ENCODE peak calls at places on chromosomes 5 and 9, in five cellular contexts. D is HEK293T; F is cardiac fibroblast; W is stimulated activated CD4-positive, alpha-beta T cell treated with anti-CD3 and anti-CD28 coated beads, Interleukin-15, amount 100 ng/mL, for 1 hour; B is Right ventricle myocardium superior. K is an unnamed sample.

GRCh38 chr9:90300901-90301688 is 341.5 kb downstream of the DIRAS2 start:
- DNase-seq in D (no peak), F (peak), W (no peak), B (no peak), K (no peak)

GRCh38 chr5:173984218-173984617 is 4.8 kb upstream of the C5orf47 start:
- DNase-seq in D (peak), F (peak), W (no peak), B (no peak), K (no peak)

GRCh38 chr5:132465095-132465707 is 25.4 kb downstream of the IRF1 start:
- DNase-seq in D (no peak), F (no peak), W (no peak), B (no peak), K (peak)

GRCh38 chr5:11557063-11557462 is 347.2 kb downstream of the CTNND2 start:
- DNase-seq in D (no peak), F (no peak), W (no peak), B (no peak), K (no peak)

GRCh38 chr5:153896117-153896516 is 142.6 kb downstream of the FAM114A2 start:
- DNase-seq in D (no peak), F (peak), W (no peak), B (no peak), K (no peak)

GRCh38 chr5:6583049-6583880 is 49.6 kb downstream of the NSUN2 start:
- DNase-seq in D (no peak), F (peak), W (no peak), B (no peak), K (no peak)

GRCh38 chr9:137222190-137223077 is at the start of gene RNF208:
- DNase-seq in D (no peak), F (no peak), W (no peak), B (no peak), K (no peak)

GRCh38 chr5:178524093-178524882 is 65.9 kb downstream of the COL23A1 start:
- DNase-seq in D (no peak), F (no peak), W (no peak), B (no peak), K (peak)

GRCh38 chr5:155044591-155044990 is 31.0 kb downstream of the KIF4B start:
- DNase-seq in D (no peak), F (no peak), W (no peak), B (no peak), K (no peak)

GRCh38 chr5:126002222-126002897 is 420.8 kb upstream of the GRAMD2B start:
- DNase-seq in D (peak), F (peak), W (no peak), B (peak), K (no peak)

GRCh38 chr5:141882594-141883183 is 4.5 kb upstream of the PCDH1 start:
- DNase-seq in D (no peak), F (no peak), W (no peak), B (no peak), K (no peak)

GRCh38 chr9:85024374-85024773 is 354.8 kb downstream of the NTRK2 start:
- DNase-seq in D (no peak), F (no peak), W (no peak), B (no peak), K (no peak)

GRCh38 chr5:83993803-83994202 is 273.1 kb upstream of the HAPLN1 start:
- DNase-seq in D (no peak), F (no peak), W (no peak), B (no peak), K (no peak)

GRCh38 chr5:80083115-80083890 is 48.2 kb downstream of the THBS4 start:
- DNase-seq in D (peak), F (peak), W (no peak), B (peak), K (peak)

GRCh38 chr5:151458314-151458713 is 10.9 kb downstream of the SLC36A1 start:
- DNase-seq in D (no peak), F (no peak), W (no peak), B (no peak), K (no peak)

GRCh38 chr9:113987526-113987925 is 90.6 kb downstream of the AMBP start:
- DNase-seq in D (no peak), F (no peak), W (no peak), B (no peak), K (no peak)

GRCh38 chr5:132298813-132299212 is 4.6 kb downstream of the SLC22A4 start:
- DNase-seq in D (no peak), F (no peak), W (no peak), B (no peak), K (no peak)

GRCh38 chr5:172990776-172991175 is 7.2 kb downstream of the ATP6V0E1 start:
- DNase-seq in D (no peak), F (no peak), W (no peak), B (no peak), K (no peak)

GRCh38 chr9:123996731-123997421 is 14.7 kb upstream of the LHX2 start:
- DNase-seq in D (no peak), F (peak), W (no peak), B (peak), K (no peak)

GRCh38 chr9:134943836-134944235 is 26.1 kb upstream of the FCN1 start:
- DNase-seq in D (no peak), F (no peak), W (no peak), B (no peak), K (no peak)

GRCh38 chr9:137237759-137238726 is 3.0 kb upstream of the TUBB4B start:
- DNase-seq in D (no peak), F (no peak), W (no peak), B (no peak), K (no peak)

GRCh38 chr9:131382850-131383729 is 10.8 kb upstream of the PRRC2B start:
- DNase-seq in D (peak), F (peak), W (no peak), B (peak), K (peak)

GRCh38 chr5:67160985-67161384 is 35.6 kb downstream of the CD180 start:
- DNase-seq in D (no peak), F (peak), W (no peak), B (no peak), K (no peak)

GRCh38 chr5:35785601-35786085 is 71.0 kb upstream of the IL7R start:
- DNase-seq in D (no peak), F (no peak), W (peak), B (no peak), K (no peak)

GRCh38 chr5:146051678-146052077 is 53.7 kb downstream of the PLAC8L1 start:
- DNase-seq in D (no peak), F (peak), W (no peak), B (no peak), K (no peak)

GRCh38 chr5:81971086-81971693 is 633 bp upstream of the ATG10 start:
- DNase-seq in D (no peak), F (peak), W (no peak), B (no peak), K (no peak)

GRCh38 chr9:129757045-129757444 is 4.2 kb upstream of the PTGES start:
- DNase-seq in D (no peak), F (no peak), W (no peak), B (no peak), K (no peak)

GRCh38 chr5:15601274-15601673 is 101.3 kb downstream of the FBXL7 start:
- DNase-seq in D (no peak), F (no peak), W (no peak), B (no peak), K (no peak)

GRCh38 chr9:112078432-112078831 is 96.7 kb downstream of the SUSD1 start:
- DNase-seq in D (no peak), F (no peak), W (no peak), B (no peak), K (no peak)

GRCh38 chr5:122102825-122103224 is 24.8 kb upstream of the LOX start:
- DNase-seq in D (no peak), F (peak), W (no peak), B (no peak), K (no peak)

GRCh38 chr9:16184964-16185646 is 632.3 kb downstream of the CCDC171 start:
- DNase-seq in D (no peak), F (peak), W (no peak), B (no peak), K (no peak)

GRCh38 chr5:160835376-160835775 is 16.6 kb downstream of the ATP10B start:
- DNase-seq in D (no peak), F (no peak), W (no peak), B (no peak), K (no peak)

GRCh38 chr5:169548315-169548714 is 35.3 kb upstream of the SPDL1 start:
- DNase-seq in D (peak), F (peak), W (no peak), B (no peak), K (no peak)

GRCh38 chr5:124580925-124581821 is 165.3 kb downstream of the ZNF608 start:
- DNase-seq in D (no peak), F (no peak), W (no peak), B (no peak), K (no peak)

GRCh38 chr9:116073826-116074225 is 79.8 kb upstream of the PAPPA start:
- DNase-seq in D (no peak), F (peak), W (no peak), B (no peak), K (no peak)

GRCh38 chr5:75021229-75021628 is 31.1 kb downstream of the GCNT4 start:
- DNase-seq in D (no peak), F (no peak), W (no peak), B (no peak), K (no peak)